ENCODE peak calls at places on chromosomes 16 and 17, in five cellular contexts. F is GM12878, D is SK-N-SH, Z is HepG2, C is K562. K is an unnamed sample.

GRCh38 chr17:2841606-2842005 is 45.4 kb downstream of the RAP1GAP2 start:
- DNase-seq in F (no peak), Z (no peak), C (no peak), D (no peak), K (no peak)

GRCh38 chr16:71900336-71900735 is 5.0 kb downstream of the IST1 start:
- DNase-seq in Z (no peak), D (no peak), F (no peak), C (no peak), K (no peak)

GRCh38 chr16:48504216-48504615 is 105.8 kb downstream of the N4BP1 start:
- DNase-seq in C (no peak), Z (no peak), D (no peak), F (no peak), K (no peak)

GRCh38 chr17:39765159-39765558 is 27.4 kb downstream of the GRB7 start:
- DNase-seq in Z (no peak), C (no peak), D (no peak), F (no peak), K (no peak)

GRCh38 chr16:68790130-68790761 is 53.1 kb upstream of the TANGO6 start:
- DNase-seq in C (no peak), F (no peak), D (no peak), Z (peak; percentile 96), K (no peak)

GRCh38 chr16:64926476-64926875 is 195.4 kb downstream of the CDH11 start:
- DNase-seq in Z (no peak), C (no peak), D (no peak), F (no peak), K (no peak)

GRCh38 chr17:11736613-11737289 is 138.5 kb downstream of the DNAH9 start:
- DNase-seq in D (no peak), Z (no peak), F (no peak), C (no peak), K (no peak)

GRCh38 chr17:64216385-64217248 is 46.4 kb downstream of the TEX2 start:
- DNase-seq in D (peak; percentile 48), F (peak; percentile 26), Z (peak; percentile 94), C (peak; percentile 60), K (no peak)

GRCh38 chr16:15434079-15434424 is 336 bp upstream of the BMERB1 start:
- DNase-seq in Z (no peak), F (no peak), C (no peak), D (no peak), K (no peak)

GRCh38 chr17:75983501-75984181 is 4.6 kb downstream of the TEN1 start:
- DNase-seq in C (peak; percentile 60), Z (no peak), D (no peak), F (no peak), K (no peak)

GRCh38 chr17:13619462-13619861 is 17.7 kb upstream of the HS3ST3A1 start:
- DNase-seq in F (no peak), C (peak; percentile 7), D (no peak), Z (peak; percentile 6), K (no peak)

GRCh38 chr16:60811657-60812056 is 1224.6 kb downstream of the CDH8 start:
- DNase-seq in Z (no peak), F (no peak), C (no peak), D (no peak), K (no peak)

GRCh38 chr16:65065031-65065430 is 56.8 kb downstream of the CDH11 start:
- DNase-seq in C (no peak), Z (no peak), F (no peak), D (no peak), K (no peak)

GRCh38 chr17:68782829-68783228 is 172.4 kb downstream of the ABCA8 start:
- DNase-seq in D (no peak), C (no peak), F (no peak), Z (no peak), K (no peak)

GRCh38 chr17:68783861-68784260 is 171.3 kb downstream of the ABCA8 start:
- DNase-seq in F (no peak), Z (no peak), D (no peak), C (no peak), K (no peak)

GRCh38 chr17:68789203-68789962 is 165.8 kb downstream of the ABCA8 start:
- DNase-seq in Z (peak; percentile 72), C (no peak), D (no peak), F (no peak), K (no peak)

GRCh38 chr17:68784431-68784830 is 170.8 kb downstream of the ABCA8 start:
- DNase-seq in C (no peak), D (no peak), F (no peak), Z (no peak), K (no peak)

GRCh38 chr17:68785565-68786486 is 169.4 kb downstream of the ABCA8 start:
- DNase-seq in D (no peak), F (no peak), C (no peak), Z (no peak), K (no peak)
- TF ChIP-seq FOXM1 in D (no peak), F (no peak), C (no peak), Z (no peak), K (no peak)

DNA sequence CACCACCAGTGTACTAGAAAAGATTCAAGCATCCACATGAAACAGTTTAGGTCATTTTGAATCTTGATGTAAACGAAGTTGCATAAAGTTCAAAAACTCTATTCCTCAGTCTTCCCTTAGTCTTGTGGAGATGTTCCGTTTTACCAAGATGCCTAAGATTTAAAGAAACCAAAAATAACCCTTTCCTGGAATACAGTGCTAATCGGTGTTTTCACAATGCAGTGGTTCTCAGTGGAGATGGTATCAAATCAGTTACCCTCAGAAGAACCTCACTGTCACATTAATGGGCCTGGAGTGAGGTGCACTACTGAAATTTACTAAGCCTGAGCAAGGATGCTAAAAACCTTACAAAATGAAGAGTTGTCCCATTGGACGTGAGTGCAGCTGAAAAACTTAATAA is 9.1 kb downstream of the PTRH2 start:
- DNase-seq in F (no peak), D (no peak), Z (no peak), C (no peak), K (no peak)
- TF ChIP-seq FOXM1 in F (no peak), D (no peak), Z (no peak), C (no peak), K (no peak)

GRCh38 chr17:82397449-82398335 is 20.5 kb upstream of the HEXD start:
- DNase-seq in C (no peak), D (no peak), Z (no peak), F (no peak), K (no peak)

GRCh38 chr17:82400206-82400605 is 17.9 kb upstream of the HEXD start:
- DNase-seq in C (no peak), D (no peak), F (no peak), Z (no peak), K (no peak)

GRCh38 chr17:82399601-82400101 is 18.5 kb upstream of the HEXD start:
- DNase-seq in C (no peak), D (peak; percentile 88), F (no peak), Z (no peak), K (no peak)

GRCh38 chr17:82400830-82401229 is 17.3 kb upstream of the HEXD start:
- DNase-seq in D (no peak), F (no peak), C (no peak), Z (no peak), K (no peak)

GRCh38 chr17:82399030-82399429 is 19.1 kb upstream of the HEXD start:
- DNase-seq in F (no peak), C (no peak), D (peak; percentile 97), Z (no peak), K (no peak)
- TF ChIP-seq FOXM1 in F (no peak), C (no peak), D (no peak), Z (no peak), K (no peak)

GRCh38 chr16:2082171-2082982 is 34.6 kb downstream of the TSC2 start:
- DNase-seq in Z (no peak), F (no peak), D (no peak), C (no peak), K (no peak)
- TF ChIP-seq FOXM1 in Z (no peak), F (no peak), D (no peak), C (no peak), K (no peak)

DNA sequence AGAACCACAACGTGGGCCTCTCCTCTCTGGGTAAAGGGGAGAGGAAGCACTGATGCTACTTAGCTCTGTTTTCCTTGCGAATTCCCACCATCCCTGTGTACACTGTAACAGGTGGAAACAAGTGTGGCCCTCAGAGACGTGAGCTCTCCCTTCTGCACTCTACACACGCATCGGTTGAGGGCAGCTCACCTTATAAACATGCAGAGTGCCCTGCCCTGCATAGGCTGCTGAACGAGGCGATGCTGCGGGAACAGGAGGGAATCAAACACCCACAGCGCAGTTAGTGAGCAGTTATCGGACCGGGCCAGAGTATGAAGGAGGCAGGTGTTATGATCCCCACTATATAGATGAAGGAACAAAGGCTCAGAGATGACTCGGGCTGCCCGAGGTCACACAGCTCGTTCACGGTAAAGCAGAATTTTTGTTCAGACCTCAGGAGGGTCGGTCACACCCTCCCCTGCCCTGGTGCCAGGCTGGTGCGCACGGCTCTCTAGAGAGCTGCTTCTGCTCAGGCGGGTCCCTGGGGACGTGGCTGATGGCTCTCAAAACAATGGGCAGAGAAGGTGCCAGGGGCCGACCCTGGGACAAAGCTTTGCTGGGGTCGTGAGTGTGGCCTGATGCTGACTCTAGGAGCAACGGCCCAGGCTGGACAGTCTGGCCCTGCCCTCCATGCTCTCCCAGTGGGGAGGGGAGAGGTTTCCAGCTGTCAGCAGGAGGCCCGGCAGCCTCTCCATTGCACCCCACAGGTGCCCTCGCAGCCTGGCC is 68.5 kb downstream of the RPH3AL start:
- DNase-seq in C (no peak), D (no peak), Z (no peak), F (no peak), K (no peak)
- TF ChIP-seq FOXM1 in C (no peak), D (no peak), Z (no peak), F (no peak), K (no peak)

GRCh38 chr17:55577687-55578086 is 66.4 kb upstream of the SMIM36 start:
- DNase-seq in F (no peak), Z (no peak), D (no peak), C (no peak), K (no peak)
- TF ChIP-seq FOXM1 in F (no peak), Z (no peak), D (no peak), C (no peak), K (no peak)

DNA sequence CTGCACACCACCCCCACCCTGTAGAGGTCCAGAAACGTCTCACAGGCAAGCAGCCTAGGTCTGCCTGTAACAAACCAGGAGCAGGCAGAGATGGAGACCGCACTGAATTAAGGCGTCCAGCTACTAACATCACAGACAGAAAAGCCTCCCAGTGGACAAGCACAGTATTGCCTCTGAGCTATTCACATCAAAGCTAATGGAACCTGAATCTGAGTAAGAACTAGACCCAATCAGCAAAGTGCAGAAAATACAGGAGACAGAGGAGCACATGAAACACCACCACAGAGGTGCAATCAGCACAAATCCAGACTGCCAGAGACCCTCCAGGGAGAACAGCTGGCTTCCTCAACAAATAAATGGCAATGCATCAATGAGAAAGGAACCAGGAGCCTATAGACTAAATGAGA is 22.2 kb upstream of the PEMT start:
- DNase-seq in D (peak; percentile 70), C (peak; percentile 46), Z (peak; percentile 63), F (no peak), K (peak; percentile 79)
- TF ChIP-seq FOXM1 in D (no peak), C (no peak), Z (no peak), F (no peak), K (no peak)

GRCh38 chr17:32323784-32324590 is 18.0 kb downstream of the C17orf75 start:
- DNase-seq in C (no peak), Z (no peak), F (no peak), D (peak; percentile 50), K (no peak)
- TF ChIP-seq FOXM1 in C (no peak), Z (no peak), F (no peak), D (no peak), K (no peak)

GRCh38 chr16:3797904-3798811 is 80.8 kb upstream of the TRAP1 start:
- DNase-seq in F (no peak), D (no peak), Z (no peak), C (peak; percentile 33), K (no peak)
- TF ChIP-seq FOXM1 in F (no peak), D (no peak), Z (no peak), C (no peak), K (no peak)

GRCh38 chr16:10305912-10306311 is 79.9 kb upstream of the ATF7IP2 start:
- DNase-seq in C (no peak), F (no peak), D (no peak), Z (no peak), K (no peak)
- TF ChIP-seq FOXM1 in C (no peak), F (no peak), D (no peak), Z (no peak), K (no peak)